ENCODE peak calls at places on chromosome 4, in six cellular contexts. L is foreskin fibroblast; N is NCI-H510A treated with DMSO at 0.1 percent for 48 hours; X is Right ventricle myocardium superior; O is right lobe of liver; U is stimulated activated CD8-positive, alpha-beta memory T cell treated with anti-CD3 and anti-CD28 coated beads, Interleukin-4, amount 100 ng/mL, for 1 hour. G is an unnamed sample.

GRCh38 chr4:175542787-175543186 is 269.3 kb downstream of the GPM6A start:
- DNase-seq in N (no peak), X (no peak), L (no peak), O (no peak), U (no peak), G (no peak)

GRCh38 chr4:152273343-152273742 is 262.5 kb downstream of the FBXW7 start:
- DNase-seq in U (no peak), N (no peak), X (no peak), L (peak; percentile 23), O (no peak), G (no peak)

GRCh38 chr4:89737888-89738287 is 99.1 kb downstream of the SNCA start:
- DNase-seq in L (peak; percentile 29), U (no peak), O (no peak), N (no peak), X (no peak), G (no peak)

GRCh38 chr4:80767944-80768343 is 262.6 kb upstream of the BMP3 start:
- DNase-seq in O (no peak), N (no peak), L (no peak), U (no peak), X (no peak), G (no peak)

GRCh38 chr4:98242538-98242937 is 18.6 kb upstream of the RAP1GDS1 start:
- DNase-seq in L (no peak), U (no peak), N (no peak), X (no peak), O (no peak), G (no peak)

GRCh38 chr4:102850373-102850772 is 18.4 kb upstream of the CISD2 start:
- DNase-seq in U (no peak), X (no peak), N (no peak), O (no peak), L (no peak), G (no peak)

GRCh38 chr4:1419708-1420107 is 13.5 kb upstream of the NKX1-1 start:
- DNase-seq in N (no peak), X (peak; percentile 11), L (no peak), U (no peak), O (no peak), G (no peak)

GRCh38 chr4:74111990-74112389 is 13.0 kb upstream of the CXCL2 start:
- DNase-seq in O (no peak), X (no peak), L (no peak), U (no peak), N (peak; percentile 40), G (no peak)

GRCh38 chr4:8920289-8920965 is 48.8 kb upstream of the HMX1 start:
- DNase-seq in N (no peak), U (no peak), O (peak; percentile 17), X (no peak), L (no peak), G (no peak)

GRCh38 chr4:89640620-89641366 is 196.2 kb downstream of the SNCA start:
- DNase-seq in N (no peak), X (peak; percentile 58), U (no peak), O (peak; percentile 55), L (peak; percentile 47), G (peak; percentile 11)

GRCh38 chr4:79613269-79613995 is 205.4 kb upstream of the GK2 start:
- DNase-seq in L (no peak), O (no peak), X (no peak), N (no peak), U (no peak), G (no peak)

GRCh38 chr4:62415256-62415655 is 1215.1 kb downstream of the ADGRL3 start:
- DNase-seq in L (no peak), X (no peak), U (no peak), N (no peak), O (no peak), G (no peak)

GRCh38 chr4:32633421-32633820 is 1913.3 kb downstream of the PCDH7 start:
- DNase-seq in N (no peak), L (no peak), O (no peak), U (no peak), X (no peak), G (no peak)

GRCh38 chr4:40369437-40370278 is 34.5 kb downstream of the CHRNA9 start:
- DNase-seq in X (no peak), U (no peak), L (no peak), O (peak; percentile 76), N (no peak), G (no peak)

GRCh38 chr4:70583952-70584834 is 7.9 kb upstream of the AMBN start:
- DNase-seq in O (no peak), X (no peak), N (peak; percentile 76), L (no peak), U (no peak), G (peak; percentile 98)

GRCh38 chr4:168541608-168541953 is 44.7 kb downstream of the PALLD start:
- DNase-seq in L (peak; percentile 64), X (no peak), U (no peak), N (no peak), O (no peak), G (no peak)

GRCh38 chr4:23135792-23136645 is 443.3 kb downstream of the GBA3 start:
- DNase-seq in X (no peak), O (no peak), N (peak; percentile 7), L (peak; percentile 9), U (no peak), G (peak; percentile 6)

GRCh38 chr4:7808752-7809151 is 130.9 kb downstream of the AFAP1 start:
- DNase-seq in N (no peak), U (no peak), L (peak; percentile 56), O (no peak), X (no peak), G (no peak)

GRCh38 chr4:88158360-88159136 is at the start of gene ABCG2:
- DNase-seq in O (peak; percentile 77), N (no peak), L (peak; percentile 41), U (no peak), X (no peak), G (no peak)

GRCh38 chr4:122500852-122501501 is 44.5 kb upstream of the IL2 start:
- DNase-seq in O (no peak), U (no peak), X (no peak), L (no peak), N (peak; percentile 12), G (peak; percentile 25)

GRCh38 chr4:98851806-98852205 is 77.1 kb downstream of the EIF4E start:
- DNase-seq in O (no peak), N (peak; percentile 29), U (no peak), L (peak; percentile 21), X (no peak), G (no peak)

GRCh38 chr4:73068496-73069337 is 799 bp downstream of the COX18 start:
- DNase-seq in N (peak; percentile 90), L (no peak), O (no peak), U (no peak), X (no peak), G (peak; percentile 8)

GRCh38 chr4:187179086-187180070 is 455.7 kb upstream of the FAT1 start:
- DNase-seq in X (no peak), O (no peak), U (no peak), L (no peak), N (peak; percentile 17), G (no peak)

GRCh38 chr4:102625232-102625930 is 124.2 kb downstream of the NFKB1 start:
- DNase-seq in O (peak; percentile 57), U (no peak), L (peak; percentile 42), N (no peak), X (peak; percentile 62), G (no peak)

GRCh38 chr4:75844151-75844662 is 58.0 kb downstream of the PPEF2 start:
- DNase-seq in L (peak; percentile 90), O (no peak), N (no peak), U (no peak), X (no peak), G (no peak)

GRCh38 chr4:177107288-177107901 is 202.3 kb upstream of the NEIL3 start:
- DNase-seq in O (no peak), U (no peak), X (no peak), N (no peak), L (peak; percentile 55), G (no peak)

GRCh38 chr4:185508162-185508561 is 27.1 kb downstream of the PDLIM3 start:
- DNase-seq in X (no peak), U (no peak), N (peak; percentile 51), L (no peak), O (no peak), G (peak; percentile 35)

G was measured in LNCaP clone FGC.